ENCODE peak calls at places on chromosomes 6 and 20, in nine cellular contexts. X, D, T, E, I, P, W, R and F are unnamed samples. For H3K4me1, the result is how much of the 10 kb centered on the place peaks cover.

GRCh38 chr6:140542858-140543257 is 1168.4 kb upstream of the CITED2 start:
- DNase-seq in X (no peak), D (no peak), T (no peak), E (no peak), I (no peak), P (no peak), W (no peak), R (no peak), F (no peak)

GRCh38 chr6:149273318-149273717 is 44.2 kb upstream of the TAB2 start:
- DNase-seq in X (peak), D (no peak), T (no peak), E (no peak), I (no peak), P (no peak), W (no peak), R (no peak), F (no peak)

GRCh38 chr6:149028767-149029405 is 282.1 kb downstream of the UST start:
- DNase-seq in X (peak), D (peak), T (peak), E (peak), I (peak), P (peak), W (no peak), R (no peak), F (no peak)

GRCh38 chr6:42251911-42252637 is 34.4 kb upstream of the MRPS10 start:
- DNase-seq in X (peak), D (peak), T (no peak), E (no peak), I (no peak), P (no peak), W (no peak), R (no peak), F (no peak)

GRCh38 chr6:157911278-157911677 is 70.4 kb upstream of the SYNJ2 start:
- DNase-seq in X (no peak), D (no peak), T (no peak), E (no peak), I (no peak), P (no peak), W (no peak), R (no peak), F (no peak)

GRCh38 chr6:81761197-81761596 is 8.7 kb upstream of the TENT5A start:
- DNase-seq in X (no peak), D (no peak), T (no peak), E (no peak), I (no peak), P (peak), W (no peak), R (no peak), F (no peak)

GRCh38 chr20:45919951-45920794 is 8.2 kb upstream of the PLTP start:
- DNase-seq in X (no peak), D (peak), T (no peak), E (no peak), I (no peak), P (peak), W (no peak), R (no peak), F (no peak)

GRCh38 chr20:23609486-23610109 is 3.9 kb upstream of the CST9 start:
- DNase-seq in X (no peak), D (no peak), T (no peak), E (no peak), I (no peak), P (no peak), W (no peak), R (no peak), F (no peak)

GRCh38 chr20:14234666-14235295 is 102.6 kb downstream of the FLRT3 start:
- DNase-seq in X (no peak), D (no peak), T (no peak), E (no peak), I (no peak), P (peak), W (no peak), R (no peak), F (no peak)

GRCh38 chr6:21666200-21666671 is 72.7 kb downstream of the SOX4 start:
- DNase-seq in X (peak), D (peak), T (no peak), E (no peak), I (peak), P (no peak), W (no peak), R (no peak), F (no peak)

GRCh38 chr20:64030371-64031134 is 5.4 kb upstream of the C20orf204 start:
- DNase-seq in X (peak), D (no peak), T (no peak), E (no peak), I (no peak), P (no peak), W (no peak), R (no peak), F (no peak)

GRCh38 chr20:6559791-6560190 is 207.7 kb upstream of the BMP2 start:
- DNase-seq in X (no peak), D (no peak), T (no peak), E (no peak), I (no peak), P (peak), W (no peak), R (no peak), F (no peak)

GRCh38 chr6:139536751-139537617 is 162.5 kb upstream of the CITED2 start:
- DNase-seq in X (peak), D (no peak), T (no peak), E (no peak), I (no peak), P (no peak), W (no peak), R (no peak), F (no peak)

GRCh38 chr20:22763257-22763906 is 179.0 kb upstream of the FOXA2 start:
- DNase-seq in X (no peak), D (no peak), T (no peak), E (peak), I (no peak), P (no peak), W (no peak), R (no peak), F (no peak)

GRCh38 chr6:33694401-33694931 is 17.0 kb downstream of the UQCC2 start:
- DNase-seq in X (no peak), D (no peak), T (peak), E (no peak), I (no peak), P (peak), W (no peak), R (no peak), F (no peak)

GRCh38 chr6:134908906-134909516 is 40.9 kb downstream of the ALDH8A1 start:
- DNase-seq in X (peak), D (peak), T (no peak), E (peak), I (no peak), P (peak), W (peak), R (no peak), F (no peak)

GRCh38 chr6:67639161-67639560 is 995.9 kb upstream of the ADGRB3 start:
- DNase-seq in X (no peak), D (no peak), T (no peak), E (no peak), I (no peak), P (no peak), W (no peak), R (no peak), F (no peak)

GRCh38 chr6:125717120-125717731 is 32.2 kb upstream of the HEY2 start:
- DNase-seq in X (no peak), D (no peak), T (no peak), E (no peak), I (no peak), P (no peak), W (no peak), R (no peak), F (no peak)

GRCh38 chr20:62591122-62591468 is 51.2 kb upstream of the SLCO4A1 start:
- DNase-seq in X (no peak), D (no peak), T (no peak), E (no peak), I (no peak), P (no peak), W (no peak), R (no peak), F (no peak)

GRCh38 chr20:32576560-32576959 is 8.6 kb downstream of the NOL4L start:
- DNase-seq in X (no peak), D (no peak), T (no peak), E (no peak), I (no peak), P (no peak), W (no peak), R (no peak), F (no peak)
- H3K4me1 ChIP-seq in X (under half), D (under half), T (half or more), E (under half), I (under half), P (under half), W (under half), R (under half), F (under half)

DNA sequence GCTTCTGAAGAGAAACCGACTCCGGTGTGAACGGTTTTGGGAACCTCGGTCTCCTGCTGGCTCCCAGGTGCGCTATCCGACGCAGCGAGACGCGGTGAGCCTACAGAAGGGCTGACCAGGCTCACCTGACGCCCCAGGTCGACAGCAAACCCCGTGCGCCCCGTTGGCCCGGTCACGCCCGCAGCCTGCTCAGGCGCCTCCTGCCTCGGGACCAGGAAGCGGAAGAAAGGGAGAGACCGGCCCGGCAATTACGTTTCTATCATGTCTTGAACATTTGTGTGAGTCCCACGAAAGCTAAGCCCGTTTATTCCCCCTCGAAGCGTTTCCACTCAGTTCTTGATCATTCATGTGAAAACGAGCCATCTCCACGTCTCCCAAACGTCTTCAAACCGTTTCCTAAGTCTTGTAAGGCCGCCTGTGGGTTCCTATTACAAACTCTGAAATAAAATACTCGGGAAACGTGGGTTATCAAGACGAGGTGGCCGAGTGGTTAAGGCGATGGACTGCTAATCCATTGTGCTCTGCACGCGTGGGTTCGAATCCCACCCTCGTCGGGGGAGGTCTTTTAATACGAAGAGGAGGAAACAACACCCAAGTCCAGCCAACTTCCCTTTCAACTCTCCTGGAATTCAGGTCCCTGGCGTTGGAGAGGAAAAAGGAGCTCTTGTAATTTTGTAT is 150.5 kb upstream of the PRSS16 start:
- DNase-seq in X (peak), D (no peak), T (no peak), E (peak), I (no peak), P (peak), W (no peak), R (peak), F (no peak)
- H3K4me3 ChIP-seq in X (peak), D (peak), T (peak), E (peak), I (peak), P (peak), W (peak), R (peak), F (peak)

DNA sequence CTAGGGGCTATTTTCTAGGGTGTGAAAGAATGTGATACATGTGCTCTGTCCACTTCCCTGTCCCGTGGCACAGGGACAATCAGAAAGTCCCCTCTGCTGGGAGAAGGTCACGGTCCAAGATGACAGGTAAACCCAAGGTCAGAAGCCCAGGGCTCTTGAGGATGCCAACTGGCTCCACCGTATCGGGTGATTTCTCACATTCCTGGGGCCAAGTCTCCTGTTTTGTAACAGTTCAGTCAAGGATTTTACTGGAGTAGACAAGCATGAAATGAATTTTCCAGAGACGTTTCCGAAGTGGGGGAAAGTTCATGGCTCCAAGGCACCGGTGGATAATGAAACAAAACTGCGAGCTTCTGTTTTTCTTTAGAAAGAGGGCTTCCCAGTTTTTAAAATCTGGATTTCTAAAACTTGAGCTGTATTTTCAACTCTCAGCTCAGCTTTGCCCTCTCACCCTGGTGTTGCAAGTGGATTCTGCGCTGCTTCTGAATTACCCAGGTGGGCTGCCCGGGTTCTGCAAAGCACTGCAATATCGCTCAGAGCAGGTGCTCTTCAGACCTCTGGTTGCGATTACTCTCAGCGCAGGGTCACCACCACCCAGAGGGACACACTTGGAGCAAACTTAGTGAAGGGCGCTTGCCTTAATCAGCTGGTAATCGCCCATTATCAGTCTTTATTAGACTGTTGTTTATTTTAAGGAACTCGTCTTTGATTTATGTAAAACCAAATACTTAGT is 64.4 kb upstream of the TMEM170B start:
- DNase-seq in X (no peak), D (no peak), T (no peak), E (no peak), I (no peak), P (no peak), W (no peak), R (no peak), F (no peak)
- H3K27ac ChIP-seq in X (no peak), D (no peak), T (no peak), E (no peak), I (no peak), P (no peak), W (no peak), R (no peak), F (no peak)

GRCh38 chr20:1324598-1325172 is 4.3 kb downstream of the SDCBP2 start:
- DNase-seq in X (no peak), D (no peak), T (peak), E (peak), I (no peak), P (peak), W (peak), R (no peak), F (no peak)
- H3K4me1 ChIP-seq in X (under half), D (under half), T (under half), E (under half), I (under half), P (under half), W (under half), R (under half), F (under half)

DNA sequence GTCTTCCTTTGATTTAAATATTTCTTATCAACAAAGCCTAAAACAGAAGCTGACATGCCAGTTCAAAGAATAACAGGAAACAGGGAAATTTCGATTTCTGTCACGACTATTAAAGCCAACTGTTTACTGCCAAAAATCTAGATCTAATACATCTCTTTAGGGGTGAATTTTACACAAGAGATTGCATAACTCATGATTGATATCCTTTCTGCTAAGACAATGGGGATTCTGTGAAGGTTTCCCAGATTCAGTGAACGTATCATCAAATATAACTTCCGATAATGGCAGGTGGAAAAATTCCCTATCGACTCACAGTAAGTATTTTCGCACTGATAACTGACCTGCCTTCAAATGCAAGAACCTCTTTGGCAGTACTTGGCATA is 42.9 kb downstream of the NHSL1 start:
- DNase-seq in X (no peak), D (no peak), T (no peak), E (no peak), I (no peak), P (no peak), W (no peak), R (no peak), F (no peak)
- H3K4me3 ChIP-seq in X (no peak), D (no peak), T (no peak), E (no peak), I (no peak), P (no peak), W (no peak), R (no peak), F (no peak)

GRCh38 chr6:138226701-138227315 is 8.5 kb upstream of the PBOV1 start:
- DNase-seq in X (no peak), D (no peak), T (no peak), E (no peak), I (no peak), P (no peak), W (no peak), R (no peak), F (no peak)

GRCh38 chr6:138229072-138229471 is 10.8 kb upstream of the PBOV1 start:
- DNase-seq in X (no peak), D (no peak), T (no peak), E (no peak), I (no peak), P (no peak), W (no peak), R (no peak), F (no peak)

GRCh38 chr6:138229663-138230194 is 11.4 kb upstream of the PBOV1 start:
- DNase-seq in X (no peak), D (no peak), T (no peak), E (no peak), I (no peak), P (no peak), W (no peak), R (no peak), F (no peak)

GRCh38 chr6:138226011-138226410 is 7.7 kb upstream of the PBOV1 start:
- DNase-seq in X (no peak), D (no peak), T (no peak), E (no peak), I (no peak), P (no peak), W (no peak), R (no peak), F (no peak)

DNA sequence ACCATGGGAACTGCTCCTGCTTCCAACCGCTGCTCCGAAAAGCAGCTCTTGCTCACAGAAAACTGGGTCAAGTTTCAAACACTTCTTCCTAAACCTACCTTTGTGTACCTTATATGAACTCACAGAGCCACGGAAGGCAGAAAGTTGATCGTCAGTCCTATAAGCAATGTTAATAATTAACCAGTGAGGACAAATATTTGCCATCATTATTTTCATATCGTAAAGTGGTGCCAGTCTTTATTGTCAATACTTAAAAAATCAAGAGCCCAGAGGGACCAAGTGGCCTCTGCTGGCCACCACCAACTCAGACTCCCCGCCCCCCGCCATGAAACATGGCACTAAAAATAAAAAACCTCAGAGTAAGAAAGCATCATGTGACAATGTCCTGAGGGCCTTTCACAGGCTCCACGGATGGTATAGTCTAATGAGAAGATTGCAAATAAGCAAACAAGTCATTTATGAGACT is 9.1 kb upstream of the PBOV1 start:
- DNase-seq in X (peak), D (no peak), T (no peak), E (no peak), I (no peak), P (no peak), W (no peak), R (no peak), F (no peak)
- H3K27ac ChIP-seq in X (peak), D (no peak), T (no peak), E (no peak), I (no peak), P (no peak), W (no peak), R (no peak), F (no peak)

DNA sequence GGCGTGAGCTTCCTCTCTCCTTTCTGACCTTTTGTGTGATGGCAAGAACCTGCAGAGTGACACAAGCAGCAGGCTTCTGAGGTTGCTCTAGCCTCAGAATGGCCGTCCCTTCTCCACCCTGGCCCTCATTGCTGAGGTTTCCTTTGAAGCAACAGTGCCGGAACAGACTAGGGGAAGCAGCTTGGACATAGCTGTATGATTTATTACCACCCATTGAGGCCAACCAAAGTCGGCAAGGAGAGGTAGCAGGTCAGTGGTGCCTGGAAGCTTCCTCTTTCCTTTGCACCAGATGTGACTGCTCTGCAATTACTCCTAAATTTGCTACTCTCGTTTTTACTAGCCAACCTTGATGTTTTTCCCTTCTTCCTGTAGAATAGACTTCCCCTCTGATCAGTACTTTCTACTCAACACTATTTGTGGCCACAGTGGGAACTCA is 31.4 kb downstream of the PTPN1 start:
- DNase-seq in X (no peak), D (no peak), T (no peak), E (no peak), I (no peak), P (no peak), W (no peak), R (no peak), F (no peak)
- H3K4me1 ChIP-seq in X (half or more), D (under half), T (half or more), E (under half), I (under half), P (under half), W (half or more), R (under half), F (under half)

DNA sequence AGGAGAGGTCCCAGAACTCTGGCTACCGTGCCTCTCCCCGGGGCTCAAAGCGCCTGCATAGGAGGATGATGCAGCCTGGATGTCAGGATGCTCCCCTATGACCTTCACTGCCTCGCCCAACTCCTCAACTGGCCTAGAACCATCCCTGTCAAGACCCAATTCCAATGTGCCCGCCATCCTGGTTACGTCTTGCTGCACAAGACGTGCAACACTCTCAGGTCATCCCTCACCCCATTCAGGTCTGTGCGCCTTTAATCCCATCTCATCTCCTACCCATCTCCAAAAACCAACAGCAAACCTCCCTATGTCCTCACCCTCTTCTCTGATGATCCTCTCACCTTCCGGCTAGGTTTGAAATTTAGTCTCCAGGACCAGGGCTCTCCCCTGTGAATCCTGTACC is 3.5 kb downstream of the SFT2D1 start:
- DNase-seq in X (no peak), D (no peak), T (no peak), E (no peak), I (no peak), P (no peak), W (no peak), R (no peak), F (no peak)
- H3K4me3 ChIP-seq in X (no peak), D (no peak), T (no peak), E (no peak), I (no peak), P (no peak), W (no peak), R (no peak), F (no peak)

DNA sequence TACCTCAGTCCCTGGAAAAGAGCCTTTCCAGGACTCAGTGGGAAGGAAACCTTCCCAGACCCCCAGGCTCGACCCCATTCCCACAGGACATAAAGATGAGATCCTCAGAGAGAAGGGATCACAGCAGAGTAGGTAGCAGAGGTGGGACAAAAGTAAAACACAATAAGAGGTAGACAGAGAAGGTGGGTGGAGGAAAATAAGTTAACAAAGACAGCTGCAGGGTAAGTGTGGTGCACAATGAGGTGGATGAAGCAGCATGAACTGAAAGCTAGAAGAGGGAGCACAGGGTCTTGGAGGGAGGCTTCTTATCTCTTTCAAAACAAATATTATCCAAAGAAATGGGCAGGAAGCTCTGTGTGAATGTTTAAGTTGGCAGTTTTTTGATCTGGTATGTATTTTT is 13.9 kb upstream of the MAP7 start:
- DNase-seq in X (no peak), D (no peak), T (no peak), E (no peak), I (no peak), P (no peak), W (no peak), R (no peak), F (no peak)
- H3K27ac ChIP-seq in X (peak), D (no peak), T (peak), E (no peak), I (no peak), P (no peak), W (peak), R (no peak), F (no peak)